ENCODE peak calls at places on chromosomes 5 and 9, in five cellular contexts. G is activated CD4-positive, alpha-beta T cell treated with anti-CD3 and anti-CD28 coated beads for 36 hours; F is AG20443; Y is M059J; K is EL. V is an unnamed sample.

GRCh38 chr5:44001675-44002380 is 387.4 kb downstream of the FGF10 start:
- DNase-seq in G (no peak), F (no peak), Y (no peak), K (no peak), V (no peak)

GRCh38 chr5:56352808-56353590 is 119.9 kb upstream of the ANKRD55 start:
- DNase-seq in G (no peak), F (no peak), Y (no peak), K (no peak), V (no peak)

GRCh38 chr5:165333623-165334022 is 1828.2 kb downstream of the MAT2B start:
- DNase-seq in G (no peak), F (no peak), Y (no peak), K (no peak), V (no peak)

GRCh38 chr9:128504485-128505413 is at the start of gene GLE1:
- DNase-seq in G (peak), F (peak), Y (peak), K (peak), V (peak)

GRCh38 chr9:134960701-134961181 is 43.0 kb upstream of the FCN1 start:
- DNase-seq in G (no peak), F (no peak), Y (no peak), K (no peak), V (no peak)

GRCh38 chr5:39256472-39256871 is 37.1 kb upstream of the FYB1 start:
- DNase-seq in G (no peak), F (peak), Y (peak), K (peak), V (peak)

GRCh38 chr5:53983568-53984465 is 326.6 kb downstream of the ARL15 start:
- DNase-seq in G (no peak), F (peak), Y (peak), K (peak), V (peak)

GRCh38 chr5:57335092-57335491 is 147.5 kb downstream of the ACTBL2 start:
- DNase-seq in G (no peak), F (peak), Y (peak), K (peak), V (peak)

GRCh38 chr5:131068893-131069643 is 96.0 kb downstream of the HINT1 start:
- DNase-seq in G (peak), F (no peak), Y (no peak), K (no peak), V (no peak)

GRCh38 chr5:112995764-112996618 is 19.4 kb downstream of the DCP2 start:
- DNase-seq in G (peak), F (peak), Y (peak), K (peak), V (peak)

GRCh38 chr5:65391591-65391990 is 90.1 kb downstream of the ADAMTS6 start:
- DNase-seq in G (no peak), F (no peak), Y (peak), K (peak), V (peak)

GRCh38 chr5:136890431-136891148 is 525.2 kb upstream of the TRPC7 start:
- DNase-seq in G (no peak), F (no peak), Y (no peak), K (no peak), V (no peak)

GRCh38 chr5:36162810-36163486 is 11.0 kb downstream of the SKP2 start:
- DNase-seq in G (no peak), F (no peak), Y (no peak), K (no peak), V (no peak)

GRCh38 chr9:101465330-101465915 is 29.8 kb upstream of the ALDOB start:
- DNase-seq in G (peak), F (peak), Y (peak), K (peak), V (peak)

GRCh38 chr9:123933401-123933800 is 3.5 kb upstream of the DENND1A start:
- DNase-seq in G (no peak), F (peak), Y (peak), K (peak), V (peak)

GRCh38 chr5:74141053-74141452 is 499.5 kb downstream of the ENC1 start:
- DNase-seq in G (no peak), F (peak), Y (peak), K (peak), V (peak)

GRCh38 chr9:109109962-109110325 is 9.8 kb downstream of the TMEM245 start:
- DNase-seq in G (no peak), F (no peak), Y (peak), K (peak), V (peak)